ENCODE peak calls at places on chromosomes 12 and 14, in four cellular contexts. G, Y, T and J are unnamed samples.

GRCh38 chr12:95733156-95733825 is 57.3 kb downstream of the NTN4 start:
- DNase-seq in G (no peak), Y (no peak), T (no peak), J (no peak)

GRCh38 chr14:34362625-34363251 is 99.3 kb downstream of the SPTSSA start:
- DNase-seq in G (no peak), Y (no peak), T (no peak), J (no peak)

GRCh38 chr12:105288311-105288996 is 42.0 kb upstream of the C12orf75 start:
- DNase-seq in G (no peak), Y (no peak), T (no peak), J (no peak)

GRCh38 chr12:29066061-29066588 is 83.0 kb upstream of the FAR2 start:
- DNase-seq in G (no peak), Y (peak; percentile 26), T (no peak), J (no peak)

GRCh38 chr14:77014004-77014604 is 14.4 kb downstream of the IRF2BPL start:
- DNase-seq in G (peak; percentile 92), Y (no peak), T (peak; percentile 73), J (peak; percentile 77)

GRCh38 chr12:2011641-2012607 is 7.7 kb upstream of the DCP1B start:
- DNase-seq in G (no peak), Y (no peak), T (no peak), J (peak; percentile 42)

GRCh38 chr14:53306926-53307325 is 153.8 kb upstream of the DDHD1 start:
- DNase-seq in G (no peak), Y (peak; percentile 13), T (no peak), J (no peak)

GRCh38 chr12:4445156-4446020 is at the start of gene FGF6:
- DNase-seq in G (no peak), Y (no peak), T (no peak), J (peak; percentile 38)

GRCh38 chr14:65637780-65638179 is 225.2 kb downstream of the FUT8 start:
- DNase-seq in G (no peak), Y (no peak), T (peak; percentile 16), J (no peak)

GRCh38 chr12:62191747-62192485 is 68.3 kb upstream of the USP15 start:
- DNase-seq in G (peak; percentile 35), Y (peak; percentile 24), T (peak; percentile 31), J (peak; percentile 48)

GRCh38 chr12:38669530-38669929 is 235.9 kb downstream of the CPNE8 start:
- DNase-seq in G (peak; percentile 18), Y (peak; percentile 89), T (no peak), J (no peak)

GRCh38 chr14:105059035-105059916 is 6.0 kb downstream of the GPR132 start:
- DNase-seq in G (peak; percentile 53), Y (peak; percentile 44), T (peak; percentile 78), J (peak; percentile 90)

GRCh38 chr12:122116707-122117535 is 38.4 kb downstream of the MLXIP start:
- DNase-seq in G (no peak), Y (no peak), T (no peak), J (peak; percentile 5)

GRCh38 chr12:210277-211141 is 3.4 kb downstream of the SLC6A12 start:
- DNase-seq in G (no peak), Y (no peak), T (no peak), J (no peak)

GRCh38 chr12:24389394-24389793 is 439.9 kb upstream of the SOX5 start:
- DNase-seq in G (no peak), Y (no peak), T (no peak), J (no peak)

GRCh38 chr12:65511134-65511912 is 232.8 kb downstream of the MSRB3 start:
- DNase-seq in G (peak; percentile 10), Y (no peak), T (no peak), J (no peak)

GRCh38 chr12:113039911-113040425 is 16.6 kb upstream of the DTX1 start:
- DNase-seq in G (no peak), Y (no peak), T (no peak), J (no peak)

GRCh38 chr14:37081220-37081619 is 91.2 kb downstream of the SLC25A21 start:
- DNase-seq in G (no peak), Y (no peak), T (no peak), J (no peak)

GRCh38 chr14:101525646-101526527 is 35.4 kb upstream of the DIO3 start:
- DNase-seq in G (peak; percentile 64), Y (no peak), T (no peak), J (no peak)

GRCh38 chr14:95055318-95055717 is 102.0 kb downstream of the DICER1 start:
- DNase-seq in G (no peak), Y (no peak), T (no peak), J (no peak)

GRCh38 chr12:76340680-76341435 is 7.4 kb downstream of the BBS10 start:
- DNase-seq in G (no peak), Y (no peak), T (no peak), J (no peak)

GRCh38 chr14:56903304-56904021 is 93.2 kb upstream of the OTX2 start:
- DNase-seq in G (no peak), Y (no peak), T (no peak), J (no peak)

GRCh38 chr12:96048392-96048969 is 13.1 kb upstream of the LTA4H start:
- DNase-seq in G (no peak), Y (no peak), T (no peak), J (no peak)

GRCh38 chr14:104460920-104461651 is 118.5 kb upstream of the C14orf180 start:
- DNase-seq in G (peak; percentile 23), Y (no peak), T (peak; percentile 83), J (peak; percentile 94)

GRCh38 chr12:128607606-128608005 is 216.2 kb downstream of the SLC15A4 start:
- DNase-seq in G (no peak), Y (no peak), T (no peak), J (no peak)

GRCh38 chr12:107349008-107349747 is 255.8 kb upstream of the CRY1 start:
- DNase-seq in G (peak; percentile 40), Y (no peak), T (no peak), J (no peak)

GRCh38 chr12:57522887-57523705 is 472 bp downstream of the MBD6 start:
- DNase-seq in G (peak; percentile 50), Y (peak; percentile 78), T (peak; percentile 87), J (peak; percentile 97)

GRCh38 chr12:77625441-77625840 is 205.3 kb upstream of the NAV3 start:
- DNase-seq in G (no peak), Y (no peak), T (no peak), J (no peak)